ENCODE peak calls at places on chromosomes 12 and 14, in six cellular contexts. S, U, Y, N, Z and M are unnamed samples.

GRCh38 chr12:86158956-86159355 is 97.2 kb downstream of the MGAT4C start:
- DNase-seq in S (no peak), U (no peak), Y (no peak), N (no peak), Z (no peak), M (no peak)

GRCh38 chr12:53533476-53533875 is 26.2 kb upstream of the NPFF start:
- DNase-seq in S (no peak), U (no peak), Y (no peak), N (no peak), Z (no peak), M (no peak)

GRCh38 chr12:124675881-124676688 is 108.7 kb upstream of the NCOR2 start:
- DNase-seq in S (no peak), U (no peak), Y (no peak), N (no peak), Z (no peak), M (no peak)

GRCh38 chr12:131634037-131634436 is 76.9 kb upstream of the SFSWAP start:
- DNase-seq in S (no peak), U (no peak), Y (no peak), N (no peak), Z (no peak), M (no peak)

GRCh38 chr12:130118181-130118580 is 44.1 kb upstream of the FZD10 start:
- DNase-seq in S (no peak), U (no peak), Y (no peak), N (no peak), Z (no peak), M (no peak)

GRCh38 chr12:14362347-14362746 is 3.1 kb upstream of the ATF7IP start:
- DNase-seq in S (no peak), U (no peak), Y (no peak), N (no peak), Z (no peak), M (no peak)

GRCh38 chr12:89464974-89465592 is 59.5 kb downstream of the GALNT4 start:
- DNase-seq in S (no peak), U (no peak), Y (no peak), N (no peak), Z (no peak), M (no peak)

GRCh38 chr12:79187032-79187431 is 322.5 kb downstream of the SYT1 start:
- DNase-seq in S (no peak), U (no peak), Y (no peak), N (no peak), Z (no peak), M (no peak)

GRCh38 chr12:6489449-6489848 is 3.6 kb downstream of the MRPL51 start:
- DNase-seq in S (no peak), U (no peak), Y (no peak), N (no peak), Z (no peak), M (no peak)

DNA sequence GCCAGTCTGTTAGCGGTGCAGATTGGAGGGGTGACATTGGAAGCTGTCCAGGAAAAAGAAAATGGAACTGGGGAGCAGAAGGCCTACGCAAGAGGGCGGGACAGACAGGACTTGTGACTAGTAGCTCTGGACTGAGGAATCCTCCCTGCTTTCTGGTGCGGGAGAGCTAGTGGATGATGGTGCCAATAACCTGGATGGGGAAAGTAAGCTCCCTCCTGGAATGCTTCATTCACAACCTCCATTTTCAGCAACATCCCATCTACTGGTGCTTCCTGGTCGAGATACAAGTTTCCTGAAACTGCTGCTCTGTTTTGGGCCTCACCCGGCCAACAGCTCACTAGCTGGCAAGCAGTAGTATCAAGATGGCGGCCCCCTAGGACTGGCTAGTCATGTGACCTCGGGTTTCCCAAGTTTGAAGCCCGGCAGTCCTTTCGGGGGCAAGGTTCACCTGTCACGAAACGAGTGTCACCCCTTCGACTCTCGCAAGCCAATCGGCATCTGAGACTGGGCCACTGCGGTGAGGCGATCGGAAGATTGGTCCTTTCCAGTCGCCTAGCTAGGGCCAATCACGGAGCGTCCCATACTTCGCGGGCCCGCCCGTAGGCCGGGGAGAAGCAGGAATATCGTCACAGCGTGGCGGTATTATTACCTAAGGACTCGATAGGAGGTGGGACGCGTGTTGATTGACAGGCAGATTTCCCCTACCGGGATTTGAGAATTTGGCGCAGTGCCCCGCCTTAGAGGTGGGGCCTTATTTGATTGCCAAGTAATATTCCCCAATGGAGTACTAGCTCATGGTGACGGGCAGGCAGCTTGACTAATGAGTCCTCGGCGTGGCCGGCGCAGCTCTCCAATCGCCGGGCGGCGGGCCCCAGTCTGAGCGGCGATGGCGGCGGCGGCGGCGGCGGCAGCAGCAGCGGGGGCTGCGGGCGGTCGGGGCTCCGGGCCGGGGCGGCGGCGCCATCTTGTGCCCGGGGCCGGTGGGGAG is at the start of gene PABPN1:
- DNase-seq in S (peak; percentile 100), U (peak; percentile 99), Y (peak; percentile 100), N (peak; percentile 98), Z (peak; percentile 97), M (peak; percentile 98)
- TF ChIP-seq POLR2A in S (peak; percentile 55), U (peak; percentile 84), Y (no peak), N (no peak), Z (peak; percentile 88), M (peak; percentile 35)

GRCh38 chr12:108731866-108732461 is 646 bp upstream of the CORO1C start:
- DNase-seq in S (peak; percentile 100), U (peak; percentile 100), Y (peak; percentile 100), N (peak; percentile 97), Z (peak; percentile 99), M (peak; percentile 100)
- TF ChIP-seq POLR2A in S (peak; percentile 84), U (peak; percentile 67), Y (no peak), N (peak; percentile 29), Z (peak; percentile 66), M (no peak)

GRCh38 chr14:68681256-68681655 is 111.6 kb downstream of the ZFP36L1 start:
- DNase-seq in S (no peak), U (no peak), Y (no peak), N (no peak), Z (no peak), M (no peak)
- TF ChIP-seq POLR2A in S (no peak), U (no peak), Y (no peak), N (no peak), Z (no peak), M (no peak)

DNA sequence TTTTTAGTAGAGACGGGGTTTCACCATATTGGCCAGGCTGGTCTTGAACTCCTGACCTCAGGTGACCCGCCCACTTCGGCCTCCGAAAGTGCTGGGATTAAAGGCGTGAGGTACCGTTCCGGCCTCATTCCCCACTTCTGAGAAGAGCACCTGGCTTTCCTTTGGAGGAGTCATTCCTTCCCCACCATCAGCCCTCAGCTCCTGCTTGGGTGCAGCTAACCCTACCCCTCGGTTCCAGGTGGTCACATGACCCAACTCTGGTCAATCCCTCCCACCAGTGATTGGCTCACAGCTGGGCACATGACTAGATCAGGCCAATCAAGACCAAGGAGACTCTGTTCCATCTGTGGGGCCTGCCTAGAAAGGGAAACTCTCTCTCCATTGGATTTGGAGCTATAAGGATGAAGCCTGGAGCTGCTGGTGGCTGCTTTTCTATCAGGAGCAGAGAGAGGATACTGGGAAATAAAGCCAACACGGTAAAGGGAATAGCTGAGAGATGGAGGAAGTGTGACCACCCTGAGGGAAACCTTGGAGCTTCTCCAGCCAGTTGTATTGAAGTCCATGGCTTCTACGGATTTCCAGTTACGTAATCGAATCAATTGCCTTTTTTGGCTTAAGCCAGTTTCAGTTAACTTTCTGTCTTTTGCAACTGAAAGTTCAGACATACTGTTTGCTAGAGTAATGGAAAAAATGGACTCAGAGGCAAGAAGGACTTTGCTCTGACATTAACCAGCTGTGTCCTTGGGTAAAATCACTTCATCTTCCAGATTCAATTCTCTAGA is 19.8 kb upstream of the IFT81 start:
- DNase-seq in S (no peak), U (no peak), Y (no peak), N (no peak), Z (no peak), M (no peak)
- TF ChIP-seq POLR2A in S (no peak), U (no peak), Y (no peak), N (no peak), Z (no peak), M (no peak)

GRCh38 chr12:52023976-52024688 is 17.4 kb downstream of the TAMALIN start:
- DNase-seq in S (no peak), U (no peak), Y (no peak), N (no peak), Z (no peak), M (no peak)

GRCh38 chr12:52027085-52027843 is 20.5 kb downstream of the TAMALIN start:
- DNase-seq in S (no peak), U (no peak), Y (no peak), N (no peak), Z (no peak), M (no peak)

GRCh38 chr12:52023182-52023975 is 16.6 kb downstream of the TAMALIN start:
- DNase-seq in S (peak; percentile 93), U (peak; percentile 87), Y (peak; percentile 93), N (peak; percentile 94), Z (peak; percentile 94), M (peak; percentile 93)

GRCh38 chr12:52026267-52026666 is 19.5 kb downstream of the TAMALIN start:
- DNase-seq in S (no peak), U (no peak), Y (no peak), N (no peak), Z (no peak), M (no peak)

GRCh38 chr12:52025301-52026172 is 18.8 kb downstream of the TAMALIN start:
- DNase-seq in S (peak; percentile 90), U (peak; percentile 86), Y (peak; percentile 90), N (peak; percentile 90), Z (peak; percentile 85), M (peak; percentile 85)
- TF ChIP-seq POLR2A in S (no peak), U (peak; percentile 7), Y (no peak), N (no peak), Z (no peak), M (no peak)

GRCh38 chr12:11650279-11650696 is 814 bp downstream of the ETV6 start:
- DNase-seq in S (peak; percentile 58), U (no peak), Y (no peak), N (no peak), Z (peak; percentile 22), M (peak; percentile 71)

GRCh38 chr12:11651377-11651776 is 1.9 kb downstream of the ETV6 start:
- DNase-seq in S (no peak), U (no peak), Y (no peak), N (no peak), Z (no peak), M (no peak)

GRCh38 chr12:11650697-11651281 is 1.3 kb downstream of the ETV6 start:
- DNase-seq in S (peak; percentile 15), U (no peak), Y (no peak), N (peak; percentile 7), Z (no peak), M (no peak)

GRCh38 chr12:11649413-11650278 is at the start of gene ETV6:
- DNase-seq in S (peak; percentile 81), U (peak; percentile 74), Y (peak; percentile 73), N (peak; percentile 73), Z (peak; percentile 69), M (peak; percentile 78)

DNA sequence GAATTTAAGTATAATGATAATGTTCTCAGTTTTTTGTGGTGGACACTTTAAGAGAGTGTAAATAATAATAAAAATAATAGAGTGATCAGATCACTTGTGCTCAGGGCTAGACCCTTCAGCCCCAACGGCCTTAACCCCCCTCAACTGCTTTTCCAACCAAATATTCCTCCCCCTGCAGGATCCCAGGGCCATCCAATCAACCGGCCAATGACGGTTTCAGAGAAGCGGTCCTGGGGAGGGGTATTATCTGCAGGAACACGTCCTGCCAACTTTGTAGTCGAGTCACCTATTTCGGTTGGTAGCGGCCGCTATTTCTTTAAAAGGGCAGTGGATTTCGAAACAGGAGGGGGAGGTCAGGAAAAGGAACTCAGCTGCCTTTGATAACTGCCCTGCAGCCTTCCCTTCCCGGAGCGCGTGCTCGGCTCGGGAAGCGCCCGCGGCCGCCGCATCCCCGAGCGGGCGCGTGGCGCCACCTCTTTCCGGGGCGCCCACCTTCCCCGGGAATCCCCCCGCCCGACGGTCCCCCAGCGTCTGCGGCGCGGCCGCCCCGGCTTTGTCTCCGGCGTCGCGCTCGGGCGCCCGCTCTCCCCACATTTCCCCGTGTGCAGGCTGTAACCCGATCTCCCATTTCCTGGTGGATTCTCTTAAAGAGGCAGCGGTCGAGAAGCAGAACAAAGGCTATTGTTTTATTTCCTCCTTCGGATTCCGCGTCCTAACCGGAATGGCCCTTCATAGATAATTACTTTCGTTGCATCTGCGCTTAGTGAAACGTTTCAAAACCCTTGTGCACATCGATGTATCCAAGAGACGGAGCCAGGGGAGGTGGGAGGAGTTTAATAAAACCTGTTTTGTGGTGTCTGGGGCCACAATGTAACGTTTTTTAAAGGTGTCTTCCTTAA is 711 bp upstream of the ETV6 start:
- DNase-seq in S (peak; percentile 71), U (peak; percentile 65), Y (peak; percentile 69), N (peak; percentile 82), Z (peak; percentile 68), M (peak; percentile 81)
- TF ChIP-seq POLR2A in S (peak; percentile 64), U (peak; percentile 20), Y (no peak), N (peak; percentile 47), Z (peak; percentile 71), M (no peak)